ENCODE peak calls at places on chromosomes 6 and 20, in four cellular contexts. A, K, H and D are unnamed samples.
A peak's percentile ranks its signal among the peaks of the same experiment; 100 is the strongest.

GRCh38 chr6:20220345-20220744 is 8.1 kb upstream of the MBOAT1 start:
- DNase-seq in A (no peak), K (no peak), H (no peak), D (no peak)

GRCh38 chr6:37818536-37819176 is 871 bp upstream of the ZFAND3 start:
- DNase-seq in A (peak; percentile 98), K (peak; percentile 95), H (peak; percentile 96), D (peak; percentile 92)

GRCh38 chr6:18090349-18090786 is 32.1 kb downstream of the NHLRC1 start:
- DNase-seq in A (no peak), K (peak; percentile 13), H (no peak), D (no peak)

GRCh38 chr6:158143700-158144099 is 24.4 kb downstream of the SERAC1 start:
- DNase-seq in A (no peak), K (peak; percentile 48), H (peak; percentile 39), D (no peak)

GRCh38 chr6:61538765-61539164 is 747.3 kb downstream of the KHDRBS2 start:
- DNase-seq in A (no peak), K (no peak), H (no peak), D (no peak)

GRCh38 chr6:33904050-33904827 is 100.4 kb upstream of the MLN start:
- DNase-seq in A (no peak), K (no peak), H (no peak), D (peak; percentile 71)

GRCh38 chr20:47854687-47855212 is 69.5 kb upstream of the SULF2 start:
- DNase-seq in A (peak; percentile 55), K (peak; percentile 78), H (peak; percentile 79), D (no peak)

GRCh38 chr6:148968636-148969270 is 221.9 kb downstream of the UST start:
- DNase-seq in A (no peak), K (no peak), H (no peak), D (no peak)

GRCh38 chr6:125303512-125303854 is 1.7 kb upstream of the HDDC2 start:
- DNase-seq in A (no peak), K (no peak), H (no peak), D (no peak)

GRCh38 chr6:14436593-14436992 is 319.0 kb downstream of the CD83 start:
- DNase-seq in A (no peak), K (no peak), H (no peak), D (no peak)

GRCh38 chr6:84204011-84204410 is 23.4 kb downstream of the CEP162 start:
- DNase-seq in A (no peak), K (no peak), H (no peak), D (no peak)

GRCh38 chr6:119544325-119545150 is 195.0 kb upstream of the MAN1A1 start:
- DNase-seq in A (peak; percentile 5), K (no peak), H (no peak), D (no peak)

GRCh38 chr6:72621243-72622093 is at the start of gene KCNQ5:
- DNase-seq in A (peak; percentile 8), K (peak; percentile 20), H (no peak), D (peak; percentile 17)

GRCh38 chr6:114108119-114109002 is 137.4 kb upstream of the HDAC2 start:
- DNase-seq in A (peak; percentile 85), K (peak; percentile 75), H (peak; percentile 77), D (no peak)

GRCh38 chr6:112396221-112396620 is 49.1 kb downstream of the RFPL4B start:
- DNase-seq in A (peak; percentile 9), K (peak; percentile 16), H (no peak), D (no peak)

DNA sequence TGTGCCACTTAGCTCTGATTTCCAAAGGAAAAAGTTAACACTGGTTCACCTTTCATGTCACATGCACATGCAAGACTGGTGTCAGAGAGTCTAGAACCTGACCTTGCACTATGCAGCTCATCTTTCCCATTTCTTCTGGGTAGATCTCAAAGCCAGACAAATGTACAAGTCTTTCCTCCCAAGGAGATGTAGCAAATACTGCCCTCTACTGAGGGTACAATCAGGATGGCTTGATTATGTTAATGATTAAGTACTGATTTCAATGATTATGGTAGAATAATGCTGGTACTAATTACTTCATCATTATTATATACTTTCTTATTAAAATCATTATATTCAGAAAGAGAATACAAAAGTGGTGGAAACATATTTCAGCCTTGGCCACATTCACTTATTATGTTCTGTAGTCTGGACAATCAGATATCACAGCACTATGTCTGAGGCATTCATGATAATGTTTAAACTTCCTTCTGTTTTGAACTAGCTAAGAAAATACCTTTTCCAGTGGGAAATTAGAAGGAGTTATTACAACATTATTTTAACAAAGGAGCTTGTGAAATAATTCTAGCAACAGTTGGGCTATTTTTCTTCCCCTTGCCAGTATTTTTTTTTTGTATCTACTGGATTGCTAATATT is 68.5 kb upstream of the FOXO3 start:
- DNase-seq in A (peak; percentile 63), K (peak; percentile 64), H (peak; percentile 76), D (no peak)
- TF ChIP-seq CTCF in A (peak; percentile 71), K (peak; percentile 67), H (peak; percentile 76), D (peak; percentile 35)

DNA sequence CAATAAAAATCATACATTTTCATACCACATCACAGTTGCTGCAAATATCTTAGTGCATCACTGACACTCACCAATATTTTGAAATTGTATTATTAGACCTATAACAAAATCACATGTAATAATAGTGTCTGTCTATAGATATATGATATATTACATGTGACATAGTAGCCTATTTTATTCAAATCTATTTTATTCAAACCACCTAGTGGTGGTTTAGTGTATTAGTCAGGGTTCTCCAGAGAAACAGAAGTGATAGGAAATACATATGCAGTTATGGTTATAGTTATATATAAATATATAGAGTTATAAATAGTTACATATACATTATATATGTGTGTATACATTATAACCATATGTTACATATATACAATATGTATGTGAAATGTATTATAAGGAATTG is 366.5 kb upstream of the ARID1B start:
- DNase-seq in A (no peak), K (no peak), H (no peak), D (no peak)
- TF ChIP-seq CTCF in A (peak; percentile 23), K (peak; percentile 8), H (peak; percentile 17), D (no peak)

GRCh38 chr6:116615937-116616756 is at the start of gene RSPH4A:
- DNase-seq in A (peak; percentile 96), K (peak; percentile 95), H (peak; percentile 95), D (peak; percentile 38)

GRCh38 chr6:116611020-116611419 is 5.3 kb upstream of the RSPH4A start:
- DNase-seq in A (no peak), K (peak; percentile 74), H (no peak), D (no peak)

GRCh38 chr6:116616757-116617093 is 446 bp downstream of the RSPH4A start:
- DNase-seq in A (peak; percentile 36), K (no peak), H (no peak), D (no peak)
- TF ChIP-seq CTCF in A (no peak), K (no peak), H (no peak), D (no peak)

DNA sequence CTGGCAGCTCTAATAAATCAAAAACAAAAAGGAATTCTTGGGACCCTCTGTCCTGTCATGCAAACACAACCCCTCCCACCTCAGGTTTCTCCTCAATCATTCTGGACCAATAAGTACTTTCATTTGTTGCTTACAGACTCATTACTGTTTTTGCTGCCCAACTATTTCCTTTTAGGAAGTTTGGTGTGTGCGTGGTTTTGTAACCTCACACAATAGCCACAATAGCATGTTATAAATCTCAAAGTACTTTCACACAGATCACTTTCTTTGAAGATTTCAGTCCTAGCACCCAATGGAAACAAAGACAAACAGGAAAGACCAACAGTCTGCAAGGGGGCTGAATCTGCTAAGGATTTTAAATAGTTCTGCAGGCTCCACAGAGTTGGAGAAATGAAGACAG is 4.4 kb downstream of the MRPL14 start:
- DNase-seq in A (no peak), K (no peak), H (peak; percentile 64), D (no peak)
- TF ChIP-seq CTCF in A (no peak), K (no peak), H (no peak), D (no peak)

GRCh38 chr6:122610690-122611455 is 668 bp downstream of the PKIB start:
- DNase-seq in A (peak; percentile 53), K (peak; percentile 42), H (peak; percentile 7), D (no peak)
- TF ChIP-seq CTCF in A (no peak), K (peak; percentile 15), H (no peak), D (no peak)

GRCh38 chr6:115899883-115900282 is 160.8 kb downstream of the FRK start:
- DNase-seq in A (no peak), K (no peak), H (no peak), D (no peak)

GRCh38 chr6:115891704-115892225 is 168.9 kb downstream of the FRK start:
- DNase-seq in A (no peak), K (no peak), H (no peak), D (no peak)

GRCh38 chr6:115898246-115898645 is 162.4 kb downstream of the FRK start:
- DNase-seq in A (no peak), K (no peak), H (no peak), D (no peak)

GRCh38 chr6:115894426-115894992 is 166.2 kb downstream of the FRK start:
- DNase-seq in A (no peak), K (no peak), H (no peak), D (no peak)

GRCh38 chr6:115896538-115897129 is 164.1 kb downstream of the FRK start:
- DNase-seq in A (peak; percentile 66), K (peak; percentile 52), H (peak; percentile 55), D (no peak)
- TF ChIP-seq CTCF in A (peak; percentile 83), K (peak; percentile 87), H (peak; percentile 91), D (no peak)

GRCh38 chr6:53917464-53917842 is 122.6 kb downstream of the LRRC1 start:
- DNase-seq in A (no peak), K (no peak), H (no peak), D (no peak)

GRCh38 chr6:53918854-53919253 is 124.0 kb downstream of the LRRC1 start:
- DNase-seq in A (no peak), K (peak; percentile 47), H (no peak), D (no peak)

GRCh38 chr6:53920881-53921280 is 126.1 kb downstream of the LRRC1 start:
- DNase-seq in A (no peak), K (no peak), H (no peak), D (no peak)

GRCh38 chr6:53921639-53922038 is 126.8 kb downstream of the LRRC1 start:
- DNase-seq in A (no peak), K (no peak), H (no peak), D (no peak)

GRCh38 chr6:53919881-53920360 is 125.1 kb downstream of the LRRC1 start:
- DNase-seq in A (no peak), K (no peak), H (no peak), D (no peak)
- TF ChIP-seq CTCF in A (no peak), K (no peak), H (no peak), D (no peak)